ENCODE peak calls at places on chromosome 15, in nine cellular contexts. One of them, this sample, is unnamed.

GRCh38 chr15:85412956-85413854 is 32.8 kb downstream of the AKAP13 start:
- DNase-seq in transverse colon: peak
- DNase-seq in CD14-positive monocyte: peak
- DNase-seq in non-pigmented ciliary epithelial cell: peak
- DNase-seq in activated naive CD4-positive, alpha-beta T cell: peak
- DNase-seq in mucosa of descending colon: peak
- DNase-seq in left ventricle myocardium superior: peak
- DNase-seq in left lobe of liver: peak
- DNase-seq in stimulated activated CD8-positive, alpha-beta memory T cell treated with anti-CD3 and anti-CD28 coated beads, Interleukin-7, amount 100 ng/mL, for 4 hours: peak
- DNase-seq in this sample: no peak

GRCh38 chr15:28996289-28996688 is 110.5 kb downstream of the APBA2 start:
- DNase-seq in transverse colon: no peak
- DNase-seq in CD14-positive monocyte: no peak
- DNase-seq in non-pigmented ciliary epithelial cell: no peak
- DNase-seq in activated naive CD4-positive, alpha-beta T cell: no peak
- DNase-seq in mucosa of descending colon: no peak
- DNase-seq in left ventricle myocardium superior: no peak
- DNase-seq in left lobe of liver: no peak
- DNase-seq in stimulated activated CD8-positive, alpha-beta memory T cell treated with anti-CD3 and anti-CD28 coated beads, Interleukin-7, amount 100 ng/mL, for 4 hours: no peak
- DNase-seq in this sample: no peak

GRCh38 chr15:95459288-95459687 is 871.2 kb upstream of the NR2F2 start:
- DNase-seq in transverse colon: no peak
- DNase-seq in CD14-positive monocyte: no peak
- DNase-seq in non-pigmented ciliary epithelial cell: no peak
- DNase-seq in activated naive CD4-positive, alpha-beta T cell: no peak
- DNase-seq in mucosa of descending colon: no peak
- DNase-seq in left ventricle myocardium superior: no peak
- DNase-seq in left lobe of liver: no peak
- DNase-seq in stimulated activated CD8-positive, alpha-beta memory T cell treated with anti-CD3 and anti-CD28 coated beads, Interleukin-7, amount 100 ng/mL, for 4 hours: no peak
- DNase-seq in this sample: no peak

GRCh38 chr15:88878720-88879184 is 16.6 kb downstream of the HAPLN3 start:
- DNase-seq in transverse colon: peak
- DNase-seq in CD14-positive monocyte: no peak
- DNase-seq in non-pigmented ciliary epithelial cell: no peak
- DNase-seq in activated naive CD4-positive, alpha-beta T cell: peak
- DNase-seq in mucosa of descending colon: peak
- DNase-seq in left ventricle myocardium superior: peak
- DNase-seq in left lobe of liver: no peak
- DNase-seq in stimulated activated CD8-positive, alpha-beta memory T cell treated with anti-CD3 and anti-CD28 coated beads, Interleukin-7, amount 100 ng/mL, for 4 hours: no peak
- DNase-seq in this sample: no peak

GRCh38 chr15:54159044-54159443 is 180.8 kb downstream of the UNC13C start:
- DNase-seq in transverse colon: no peak
- DNase-seq in CD14-positive monocyte: no peak
- DNase-seq in non-pigmented ciliary epithelial cell: no peak
- DNase-seq in activated naive CD4-positive, alpha-beta T cell: no peak
- DNase-seq in mucosa of descending colon: no peak
- DNase-seq in left ventricle myocardium superior: no peak
- DNase-seq in left lobe of liver: no peak
- DNase-seq in stimulated activated CD8-positive, alpha-beta memory T cell treated with anti-CD3 and anti-CD28 coated beads, Interleukin-7, amount 100 ng/mL, for 4 hours: no peak
- DNase-seq in this sample: no peak

GRCh38 chr15:84736375-84736774 is 12.0 kb upstream of the ZNF592 start:
- DNase-seq in transverse colon: peak
- DNase-seq in CD14-positive monocyte: no peak
- DNase-seq in non-pigmented ciliary epithelial cell: no peak
- DNase-seq in activated naive CD4-positive, alpha-beta T cell: peak
- DNase-seq in mucosa of descending colon: peak
- DNase-seq in left ventricle myocardium superior: no peak
- DNase-seq in left lobe of liver: no peak
- DNase-seq in stimulated activated CD8-positive, alpha-beta memory T cell treated with anti-CD3 and anti-CD28 coated beads, Interleukin-7, amount 100 ng/mL, for 4 hours: no peak
- DNase-seq in this sample: no peak

GRCh38 chr15:58460872-58461271 is 29.1 kb downstream of the LIPC start:
- DNase-seq in transverse colon: no peak
- DNase-seq in CD14-positive monocyte: no peak
- DNase-seq in non-pigmented ciliary epithelial cell: no peak
- DNase-seq in activated naive CD4-positive, alpha-beta T cell: no peak
- DNase-seq in mucosa of descending colon: no peak
- DNase-seq in left ventricle myocardium superior: no peak
- DNase-seq in left lobe of liver: no peak
- DNase-seq in stimulated activated CD8-positive, alpha-beta memory T cell treated with anti-CD3 and anti-CD28 coated beads, Interleukin-7, amount 100 ng/mL, for 4 hours: no peak
- DNase-seq in this sample: no peak

GRCh38 chr15:32738677-32739076 is 20.9 kb downstream of the GREM1 start:
- DNase-seq in transverse colon: no peak
- DNase-seq in CD14-positive monocyte: no peak
- DNase-seq in non-pigmented ciliary epithelial cell: no peak
- DNase-seq in activated naive CD4-positive, alpha-beta T cell: no peak
- DNase-seq in mucosa of descending colon: no peak
- DNase-seq in left ventricle myocardium superior: no peak
- DNase-seq in left lobe of liver: no peak
- DNase-seq in stimulated activated CD8-positive, alpha-beta memory T cell treated with anti-CD3 and anti-CD28 coated beads, Interleukin-7, amount 100 ng/mL, for 4 hours: no peak
- DNase-seq in this sample: no peak